ENCODE peak calls at places on chromosomes 7 and 10, in seven cellular contexts. I, E, K, L, O, J and A are unnamed samples.

GRCh38 chr7:106668853-106669539 is 8.0 kb upstream of the CCDC71L start:
- DNase-seq in O (no peak), K (no peak), E (no peak), I (no peak), L (no peak), J (no peak), A (no peak)

GRCh38 chr10:28432210-28432676 is 100.7 kb upstream of the WAC start:
- DNase-seq in I (peak; percentile 38), L (peak; percentile 18), O (peak; percentile 81), J (peak; percentile 73), E (peak; percentile 52), K (peak; percentile 79), A (peak; percentile 36)

GRCh38 chr7:36475371-36475770 is 85.7 kb downstream of the ANLN start:
- DNase-seq in L (no peak), K (no peak), I (no peak), E (no peak), J (no peak), O (no peak), A (no peak)

GRCh38 chr10:63718006-63718405 is 196.8 kb downstream of the REEP3 start:
- DNase-seq in J (no peak), I (no peak), K (no peak), E (peak; percentile 42), L (no peak), O (peak; percentile 40), A (no peak)

GRCh38 chr7:55420535-55420934 is 55.4 kb downstream of the LANCL2 start:
- DNase-seq in K (no peak), E (no peak), O (peak; percentile 49), J (no peak), I (no peak), L (no peak), A (no peak)

GRCh38 chr7:46131916-46132795 is 211.1 kb upstream of the IGFBP3 start:
- DNase-seq in I (no peak), E (peak; percentile 70), O (peak; percentile 29), K (no peak), J (peak; percentile 81), L (no peak), A (no peak)

GRCh38 chr10:13939391-13939790 is 352.6 kb downstream of the PRPF18 start:
- DNase-seq in I (no peak), O (peak; percentile 71), J (no peak), E (no peak), K (no peak), L (no peak), A (no peak)

GRCh38 chr10:13316635-13317311 is 16.9 kb upstream of the PHYH start:
- DNase-seq in K (no peak), O (no peak), E (peak; percentile 19), I (no peak), L (no peak), J (no peak), A (no peak)

GRCh38 chr10:106959521-106959920 is 205.0 kb downstream of the SORCS1 start:
- DNase-seq in J (no peak), E (no peak), O (no peak), L (no peak), K (no peak), I (no peak), A (no peak)

GRCh38 chr10:29257106-29257783 is 31.6 kb upstream of the LYZL1 start:
- DNase-seq in E (peak; percentile 22), K (peak; percentile 59), L (no peak), J (peak; percentile 77), O (peak; percentile 93), I (peak; percentile 71), A (peak; percentile 20)

GRCh38 chr7:18566829-18567228 is 71.3 kb downstream of the HDAC9 start:
- DNase-seq in I (no peak), J (no peak), K (no peak), O (no peak), E (peak; percentile 57), L (no peak), A (no peak)

GRCh38 chr7:42087616-42088015 is 149.4 kb downstream of the GLI3 start:
- DNase-seq in O (no peak), J (no peak), K (no peak), I (no peak), E (no peak), L (no peak), A (no peak)

GRCh38 chr7:47351233-47352154 is 230.4 kb downstream of the TNS3 start:
- DNase-seq in I (no peak), O (no peak), E (no peak), L (no peak), K (no peak), J (no peak), A (no peak)

GRCh38 chr10:5964736-5965135 is 12.6 kb downstream of the IL15RA start:
- DNase-seq in J (no peak), I (no peak), O (no peak), L (no peak), K (no peak), E (no peak), A (no peak)

GRCh38 chr7:150992833-150993302 is 2.1 kb downstream of the NOS3 start:
- DNase-seq in I (no peak), J (peak; percentile 87), K (no peak), E (no peak), L (peak; percentile 68), O (peak; percentile 29), A (no peak)

GRCh38 chr10:51010977-51011376 is 63.3 kb upstream of the PRKG1 start:
- DNase-seq in J (no peak), K (no peak), E (no peak), L (no peak), O (peak; percentile 41), I (no peak), A (no peak)

GRCh38 chr10:7279303-7279702 is 131.5 kb downstream of the SFMBT2 start:
- DNase-seq in K (no peak), E (no peak), I (no peak), O (no peak), L (no peak), J (no peak), A (no peak)

GRCh38 chr7:120979765-120980499 is 8.6 kb upstream of the CPED1 start:
- DNase-seq in O (peak; percentile 40), K (no peak), E (no peak), J (no peak), I (no peak), L (no peak), A (no peak)

GRCh38 chr10:90652519-90652918 is 205.3 kb downstream of the HTR7 start:
- DNase-seq in I (no peak), L (peak; percentile 34), E (peak; percentile 37), K (peak; percentile 0), O (no peak), J (peak; percentile 56), A (no peak)

GRCh38 chr7:6576024-6576866 is 1.0 kb upstream of the ZDHHC4 start:
- DNase-seq in I (no peak), L (peak; percentile 50), O (no peak), E (no peak), J (no peak), K (no peak), A (no peak)

GRCh38 chr7:75888464-75889222 is 9.8 kb downstream of the RHBDD2 start:
- DNase-seq in E (no peak), L (no peak), K (no peak), J (no peak), O (no peak), I (no peak), A (peak; percentile 42)

GRCh38 chr10:16116404-16117304 is 256.3 kb upstream of the MINDY3 start:
- DNase-seq in I (no peak), E (peak; percentile 2), L (peak; percentile 11), K (no peak), J (no peak), O (peak; percentile 10), A (no peak)

GRCh38 chr7:114842551-114843065 is 79.3 kb upstream of the MDFIC start:
- DNase-seq in E (no peak), O (no peak), L (no peak), J (peak; percentile 71), K (no peak), I (no peak), A (no peak)

GRCh38 chr10:27225011-27225590 is 15.5 kb downstream of the ACBD5 start:
- DNase-seq in E (no peak), K (no peak), I (no peak), O (no peak), J (no peak), L (no peak), A (no peak)

GRCh38 chr10:42999385-43000020 is 77.4 kb upstream of the RET start:
- DNase-seq in O (no peak), K (no peak), L (no peak), E (no peak), I (no peak), J (no peak), A (no peak)

GRCh38 chr10:94052901-94053638 is 59.3 kb downstream of the PLCE1 start:
- DNase-seq in E (no peak), O (peak; percentile 19), J (no peak), I (no peak), L (no peak), K (no peak), A (no peak)

GRCh38 chr10:103493911-103494877 is 689 bp downstream of the NEURL1 start:
- DNase-seq in L (peak; percentile 29), E (no peak), O (no peak), K (no peak), I (no peak), J (no peak), A (no peak)